ENCODE peak calls at places on chromosome 1, in ten cellular contexts. One of them, this sample, is unnamed.

GRCh38 chr1:67371681-67372080 is 58.5 kb downstream of the SERBP1 start:
- DNase-seq in HCT116: no peak
- DNase-seq in HCEC 1CT: no peak
- DNase-seq in ovary: no peak
- DNase-seq in posterior vena cava: no peak
- DNase-seq in left ventricle myocardium superior: no peak
- DNase-seq in myocyte: no peak
- DNase-seq in activated T-helper 9 cell treated with anti-CD3 and anti-CD28 coated beads, Interleukin-2, amount 50 U/mL, for 16 hours: no peak
- DNase-seq in NCI-H2081: no peak
- DNase-seq in stimulated activated CD4-positive, alpha-beta T cell treated with anti-CD3 and anti-CD28 coated beads, Interleukin-1b, Interleukin-23, amount 100 ng/mL, for 24 hours: no peak
- DNase-seq in this sample: no peak

GRCh38 chr1:48017716-48018115 is 20.5 kb upstream of the TRABD2B start:
- DNase-seq in posterior vena cava: no peak
- DNase-seq in ovary: no peak
- DNase-seq in activated T-helper 9 cell treated with anti-CD3 and anti-CD28 coated beads, Interleukin-2, amount 50 U/mL, for 16 hours: no peak
- DNase-seq in left ventricle myocardium superior: no peak
- DNase-seq in NCI-H2081: no peak
- DNase-seq in myocyte: no peak
- DNase-seq in HCEC 1CT: no peak
- DNase-seq in stimulated activated CD4-positive, alpha-beta T cell treated with anti-CD3 and anti-CD28 coated beads, Interleukin-1b, Interleukin-23, amount 100 ng/mL, for 24 hours: no peak
- DNase-seq in HCT116: no peak
- DNase-seq in this sample: no peak

GRCh38 chr1:38353956-38354355 is 307.4 kb upstream of the POU3F1 start:
- DNase-seq in myocyte: no peak
- DNase-seq in activated T-helper 9 cell treated with anti-CD3 and anti-CD28 coated beads, Interleukin-2, amount 50 U/mL, for 16 hours: no peak
- DNase-seq in posterior vena cava: no peak
- DNase-seq in HCT116: no peak
- DNase-seq in NCI-H2081: no peak
- DNase-seq in HCEC 1CT: no peak
- DNase-seq in left ventricle myocardium superior: no peak
- DNase-seq in ovary: no peak
- DNase-seq in stimulated activated CD4-positive, alpha-beta T cell treated with anti-CD3 and anti-CD28 coated beads, Interleukin-1b, Interleukin-23, amount 100 ng/mL, for 24 hours: no peak
- DNase-seq in this sample: no peak

GRCh38 chr1:59071289-59071688 is 225.6 kb upstream of the FGGY start:
- DNase-seq in ovary: no peak
- DNase-seq in left ventricle myocardium superior: no peak
- DNase-seq in NCI-H2081: peak; percentile 79
- DNase-seq in stimulated activated CD4-positive, alpha-beta T cell treated with anti-CD3 and anti-CD28 coated beads, Interleukin-1b, Interleukin-23, amount 100 ng/mL, for 24 hours: no peak
- DNase-seq in activated T-helper 9 cell treated with anti-CD3 and anti-CD28 coated beads, Interleukin-2, amount 50 U/mL, for 16 hours: no peak
- DNase-seq in HCEC 1CT: no peak
- DNase-seq in posterior vena cava: no peak
- DNase-seq in HCT116: no peak
- DNase-seq in myocyte: no peak
- DNase-seq in this sample: no peak

GRCh38 chr1:110069302-110070281 is 880 bp downstream of the ALX3 start:
- DNase-seq in left ventricle myocardium superior: no peak
- DNase-seq in stimulated activated CD4-positive, alpha-beta T cell treated with anti-CD3 and anti-CD28 coated beads, Interleukin-1b, Interleukin-23, amount 100 ng/mL, for 24 hours: no peak
- DNase-seq in myocyte: no peak
- DNase-seq in HCEC 1CT: no peak
- DNase-seq in activated T-helper 9 cell treated with anti-CD3 and anti-CD28 coated beads, Interleukin-2, amount 50 U/mL, for 16 hours: no peak
- DNase-seq in HCT116: no peak
- DNase-seq in ovary: no peak
- DNase-seq in NCI-H2081: no peak
- DNase-seq in posterior vena cava: no peak
- DNase-seq in this sample: no peak

GRCh38 chr1:203692565-203693470 is 66.2 kb downstream of the ATP2B4 start:
- DNase-seq in left ventricle myocardium superior: peak; percentile 87
- DNase-seq in activated T-helper 9 cell treated with anti-CD3 and anti-CD28 coated beads, Interleukin-2, amount 50 U/mL, for 16 hours: no peak
- DNase-seq in HCT116: peak; percentile 59
- DNase-seq in posterior vena cava: peak; percentile 95
- DNase-seq in ovary: peak; percentile 92
- DNase-seq in NCI-H2081: no peak
- DNase-seq in stimulated activated CD4-positive, alpha-beta T cell treated with anti-CD3 and anti-CD28 coated beads, Interleukin-1b, Interleukin-23, amount 100 ng/mL, for 24 hours: no peak
- DNase-seq in HCEC 1CT: peak; percentile 97
- DNase-seq in myocyte: peak; percentile 95
- DNase-seq in this sample: peak; percentile 96

GRCh38 chr1:48979940-48980339 is 203.2 kb upstream of the BEND5 start:
- DNase-seq in HCT116: no peak
- DNase-seq in NCI-H2081: no peak
- DNase-seq in stimulated activated CD4-positive, alpha-beta T cell treated with anti-CD3 and anti-CD28 coated beads, Interleukin-1b, Interleukin-23, amount 100 ng/mL, for 24 hours: no peak
- DNase-seq in HCEC 1CT: no peak
- DNase-seq in ovary: no peak
- DNase-seq in left ventricle myocardium superior: no peak
- DNase-seq in myocyte: no peak
- DNase-seq in posterior vena cava: no peak
- DNase-seq in activated T-helper 9 cell treated with anti-CD3 and anti-CD28 coated beads, Interleukin-2, amount 50 U/mL, for 16 hours: no peak
- DNase-seq in this sample: no peak

GRCh38 chr1:158425020-158425419 is 1.0 kb downstream of the OR10K2 start:
- DNase-seq in HCEC 1CT: no peak
- DNase-seq in posterior vena cava: no peak
- DNase-seq in NCI-H2081: no peak
- DNase-seq in myocyte: no peak
- DNase-seq in stimulated activated CD4-positive, alpha-beta T cell treated with anti-CD3 and anti-CD28 coated beads, Interleukin-1b, Interleukin-23, amount 100 ng/mL, for 24 hours: no peak
- DNase-seq in ovary: no peak
- DNase-seq in left ventricle myocardium superior: no peak
- DNase-seq in activated T-helper 9 cell treated with anti-CD3 and anti-CD28 coated beads, Interleukin-2, amount 50 U/mL, for 16 hours: no peak
- DNase-seq in HCT116: no peak
- DNase-seq in this sample: no peak

GRCh38 chr1:62912028-62912638 is 128.2 kb downstream of the ATG4C start:
- DNase-seq in ovary: no peak
- DNase-seq in posterior vena cava: no peak
- DNase-seq in NCI-H2081: no peak
- DNase-seq in activated T-helper 9 cell treated with anti-CD3 and anti-CD28 coated beads, Interleukin-2, amount 50 U/mL, for 16 hours: no peak
- DNase-seq in HCT116: no peak
- DNase-seq in left ventricle myocardium superior: no peak
- DNase-seq in HCEC 1CT: peak; percentile 8
- DNase-seq in myocyte: peak; percentile 26
- DNase-seq in stimulated activated CD4-positive, alpha-beta T cell treated with anti-CD3 and anti-CD28 coated beads, Interleukin-1b, Interleukin-23, amount 100 ng/mL, for 24 hours: no peak
- DNase-seq in this sample: no peak

GRCh38 chr1:162878000-162878596 is 17.1 kb upstream of the CCDC190 start:
- DNase-seq in activated T-helper 9 cell treated with anti-CD3 and anti-CD28 coated beads, Interleukin-2, amount 50 U/mL, for 16 hours: no peak
- DNase-seq in stimulated activated CD4-positive, alpha-beta T cell treated with anti-CD3 and anti-CD28 coated beads, Interleukin-1b, Interleukin-23, amount 100 ng/mL, for 24 hours: no peak
- DNase-seq in myocyte: peak; percentile 87
- DNase-seq in HCEC 1CT: peak; percentile 80
- DNase-seq in NCI-H2081: peak; percentile 82
- DNase-seq in ovary: no peak
- DNase-seq in HCT116: peak; percentile 68
- DNase-seq in posterior vena cava: peak; percentile 87
- DNase-seq in left ventricle myocardium superior: no peak
- DNase-seq in this sample: peak; percentile 71

GRCh38 chr1:248851390-248851789 is 7.5 kb downstream of the ZNF692 start:
- DNase-seq in ovary: no peak
- DNase-seq in myocyte: no peak
- DNase-seq in HCEC 1CT: no peak
- DNase-seq in NCI-H2081: no peak
- DNase-seq in activated T-helper 9 cell treated with anti-CD3 and anti-CD28 coated beads, Interleukin-2, amount 50 U/mL, for 16 hours: no peak
- DNase-seq in HCT116: no peak
- DNase-seq in posterior vena cava: no peak
- DNase-seq in left ventricle myocardium superior: no peak
- DNase-seq in stimulated activated CD4-positive, alpha-beta T cell treated with anti-CD3 and anti-CD28 coated beads, Interleukin-1b, Interleukin-23, amount 100 ng/mL, for 24 hours: no peak
- DNase-seq in this sample: no peak

This sample was measured in sigmoid colon.